ENCODE peak calls at places on chromosomes 13 and 19, in seven cellular contexts. F is tibial nerve, S is fibroblast of lung, R is RWPE1, M is AG09319, N is AG10803, G is lower leg skin. Q is an unnamed sample.

GRCh38 chr13:102286326-102286725 is 115.5 kb downstream of the FGF14 start:
- DNase-seq in S (peak), N (peak), M (peak), F (no peak), G (no peak), R (peak), Q (no peak)

GRCh38 chr13:25170554-25171107 is 1.5 kb downstream of the AMER2 start:
- DNase-seq in F (no peak), N (no peak), S (no peak), G (no peak), M (no peak), R (no peak), Q (no peak)

GRCh38 chr19:57888107-57888493 is 737 bp downstream of the ZNF814 start:
- DNase-seq in G (peak), F (no peak), R (no peak), M (no peak), S (no peak), N (no peak), Q (no peak)

GRCh38 chr13:48819889-48820288 is 155.8 kb upstream of the FNDC3A start:
- DNase-seq in F (no peak), R (peak), S (no peak), G (no peak), N (no peak), M (no peak), Q (no peak)

GRCh38 chr19:53696951-53697350 is 65.2 kb downstream of the DPRX start:
- DNase-seq in N (no peak), G (no peak), F (no peak), R (no peak), M (no peak), S (peak), Q (no peak)

GRCh38 chr19:56538761-56539263 is at the start of gene ZFP28:
- DNase-seq in G (peak), R (no peak), F (peak), M (no peak), N (no peak), S (no peak), Q (peak)

GRCh38 chr19:44212865-44213346 is 574 bp downstream of the ZNF227 start:
- DNase-seq in S (peak), R (peak), N (peak), M (no peak), F (no peak), G (no peak), Q (no peak)

GRCh38 chr13:50936681-50937080 is 27.1 kb downstream of the RNASEH2B start:
- DNase-seq in F (no peak), G (no peak), R (no peak), M (no peak), S (no peak), N (peak), Q (no peak)

GRCh38 chr13:22505489-22505888 is 675.3 kb upstream of the SGCG start:
- DNase-seq in N (peak), S (peak), R (no peak), G (no peak), F (no peak), M (no peak), Q (no peak)

GRCh38 chr13:30466358-30466714 is 600 bp upstream of the HMGB1 start:
- DNase-seq in G (no peak), R (peak), N (peak), F (no peak), M (no peak), S (peak), Q (no peak)

GRCh38 chr13:95535243-95535642 is 17.3 kb upstream of the CLDN10 start:
- DNase-seq in M (no peak), S (peak), N (peak), G (no peak), F (no peak), R (peak), Q (no peak)

GRCh38 chr13:85236431-85236830 is 562.8 kb downstream of the SLITRK6 start:
- DNase-seq in M (no peak), G (no peak), N (no peak), F (no peak), S (peak), R (peak), Q (no peak)

GRCh38 chr13:26548251-26548765 is 9.2 kb upstream of the WASF3 start:
- DNase-seq in N (no peak), F (no peak), S (no peak), M (no peak), R (no peak), G (no peak), Q (no peak)

GRCh38 chr13:64347662-64348061 is 2882.5 kb downstream of the PCDH9 start:
- DNase-seq in G (no peak), N (no peak), M (no peak), R (no peak), S (peak), F (no peak), Q (no peak)

GRCh38 chr13:42985312-42986175 is 6.5 kb downstream of the EPSTI1 start:
- DNase-seq in F (peak), S (no peak), M (no peak), N (peak), R (no peak), G (no peak), Q (no peak)

GRCh38 chr13:91368676-91369425 is 21.4 kb downstream of the MIR17HG start:
- DNase-seq in G (no peak), F (no peak), R (no peak), N (no peak), S (peak), M (no peak), Q (no peak)

GRCh38 chr19:38142176-38143035 is 81.6 kb downstream of the DPF1 start:
- DNase-seq in F (peak), G (no peak), S (peak), M (no peak), R (peak), N (peak), Q (no peak)

GRCh38 chr13:101449971-101450748 is 2.3 kb upstream of the ITGBL1 start:
- DNase-seq in S (peak), G (no peak), N (peak), F (no peak), M (peak), R (peak), Q (no peak)

GRCh38 chr19:56312787-56313343 is 1.8 kb downstream of the ZSCAN5A start:
- DNase-seq in G (no peak), M (no peak), S (no peak), N (no peak), F (no peak), R (no peak), Q (no peak)

GRCh38 chr19:3451451-3451866 is 28.9 kb downstream of the SMIM24 start:
- DNase-seq in S (no peak), F (no peak), N (no peak), R (no peak), M (no peak), G (no peak), Q (no peak)

GRCh38 chr13:26855071-26855470 is 94.5 kb upstream of the GPR12 start:
- DNase-seq in N (no peak), G (no peak), M (no peak), R (no peak), F (no peak), S (no peak), Q (no peak)

GRCh38 chr13:99265823-99266426 is 7.7 kb upstream of the GPR18 start:
- DNase-seq in F (no peak), S (peak), M (no peak), N (peak), G (no peak), R (peak), Q (no peak)

GRCh38 chr19:1567848-1568227 is 287 bp downstream of the MEX3D start:
- DNase-seq in N (no peak), F (no peak), S (no peak), R (no peak), G (no peak), M (no peak), Q (no peak)

GRCh38 chr19:728011-728410 is 19.3 kb downstream of the PALM start:
- DNase-seq in N (no peak), G (peak), F (no peak), R (no peak), S (no peak), M (no peak), Q (no peak)

GRCh38 chr13:113769881-113770280 is 10.9 kb downstream of the TMEM255B start:
- DNase-seq in S (no peak), N (no peak), M (no peak), G (no peak), R (no peak), F (no peak), Q (no peak)

GRCh38 chr19:871446-872265 is 12.2 kb downstream of the CFD start:
- DNase-seq in G (no peak), M (no peak), N (no peak), F (no peak), R (peak), S (peak), Q (no peak)

GRCh38 chr19:34041922-34042521 is 130.3 kb upstream of the LSM14A start:
- DNase-seq in N (peak), S (peak), F (peak), R (no peak), M (no peak), G (peak), Q (no peak)

GRCh38 chr19:35240322-35240721 is 8.5 kb upstream of the LSR start:
- DNase-seq in R (no peak), N (no peak), F (no peak), M (no peak), G (no peak), S (no peak), Q (no peak)

GRCh38 chr19:41746593-41747227 is 8.6 kb upstream of the CEACAM6 start:
- DNase-seq in S (peak), R (peak), G (peak), F (no peak), M (peak), N (peak), Q (no peak)

GRCh38 chr13:101535192-101535746 is 82.8 kb downstream of the ITGBL1 start:
- DNase-seq in N (peak), G (no peak), M (no peak), F (no peak), S (peak), R (no peak), Q (no peak)

GRCh38 chr13:63438951-63439350 is 2023.3 kb upstream of the PCDH20 start:
- DNase-seq in F (no peak), G (no peak), S (no peak), R (no peak), N (no peak), M (no peak), Q (no peak)

GRCh38 chr13:33545492-33545891 is 259.9 kb upstream of the STARD13 start:
- DNase-seq in S (no peak), G (no peak), N (no peak), M (no peak), R (no peak), F (no peak), Q (no peak)

GRCh38 chr19:13150919-13151604 is 851 bp downstream of the IER2 start:
- DNase-seq in F (peak), M (no peak), R (no peak), N (no peak), G (peak), S (no peak), Q (no peak)

GRCh38 chr19:1748703-1749341 is 4.5 kb upstream of the ONECUT3 start:
- DNase-seq in F (no peak), G (no peak), M (no peak), R (no peak), S (no peak), N (no peak), Q (no peak)

GRCh38 chr19:41595258-41595889 is 19.4 kb downstream of the CEACAM21 start:
- DNase-seq in S (peak), G (no peak), N (peak), R (peak), M (peak), F (peak), Q (no peak)

GRCh38 chr19:32751066-32751465 is 31.5 kb downstream of the TDRD12 start:
- DNase-seq in M (no peak), F (no peak), G (no peak), R (no peak), S (no peak), N (no peak), Q (no peak)

GRCh38 chr19:32749361-32749760 is 29.8 kb downstream of the TDRD12 start:
- DNase-seq in G (no peak), S (no peak), F (no peak), R (no peak), M (no peak), N (no peak), Q (no peak)

GRCh38 chr19:32748948-32749347 is 29.4 kb downstream of the TDRD12 start:
- DNase-seq in G (no peak), R (no peak), F (no peak), S (no peak), M (no peak), N (no peak), Q (no peak)

GRCh38 chr19:32750441-32751055 is 31.0 kb downstream of the TDRD12 start:
- DNase-seq in R (no peak), G (no peak), S (no peak), F (no peak), M (no peak), N (no peak), Q (no peak)

DNA sequence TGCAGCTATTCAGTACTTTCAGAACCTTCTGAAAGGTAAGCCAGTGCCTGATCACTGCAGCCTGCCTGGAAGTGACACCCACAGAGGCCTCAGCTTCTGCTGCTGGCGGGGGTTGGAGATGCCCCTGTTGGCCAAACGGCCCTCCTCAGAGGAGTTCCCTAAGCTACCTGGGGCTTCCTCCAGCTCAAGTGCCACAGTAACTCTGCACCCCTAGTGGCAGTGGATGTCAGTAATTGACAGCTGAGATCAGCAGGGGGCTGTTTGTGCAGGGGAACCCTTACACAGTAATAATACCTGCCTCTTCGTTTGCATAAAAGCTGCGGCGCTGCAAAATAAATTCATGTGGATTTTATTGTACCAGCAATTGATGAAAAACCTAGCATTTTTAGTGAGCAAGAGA is 28.9 kb downstream of the TDRD12 start:
- DNase-seq in N (no peak), R (no peak), F (no peak), S (no peak), M (no peak), G (no peak), Q (peak)
- TF ChIP-seq CTCF in N (no peak), R (no peak), F (no peak), S (no peak), M (no peak), G (no peak), Q (no peak)

GRCh38 chr13:110407021-110407420 is 99.9 kb downstream of the COL4A2 start:
- DNase-seq in F (no peak), R (no peak), M (no peak), N (no peak), S (no peak), G (no peak), Q (no peak)
- TF ChIP-seq CTCF in F (no peak), R (no peak), M (no peak), N (no peak), S (no peak), G (no peak), Q (no peak)

DNA sequence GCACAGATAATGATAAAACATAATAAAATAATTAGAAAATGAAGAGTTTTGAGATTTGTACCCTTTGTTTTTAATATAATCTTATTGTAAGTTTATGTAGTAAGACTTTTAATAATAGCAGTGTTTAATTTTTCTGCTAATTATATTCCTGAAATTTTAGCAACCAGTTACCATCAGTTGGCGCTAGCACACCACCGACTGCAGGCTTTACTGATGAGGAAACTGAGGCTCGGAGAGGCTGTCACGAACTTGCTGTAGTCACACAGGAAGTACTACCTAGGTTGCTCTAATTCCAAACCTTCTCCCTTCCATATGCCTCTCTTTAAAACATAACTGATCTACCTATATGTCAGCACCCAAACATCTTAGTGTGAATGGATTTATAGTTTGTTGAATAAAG is 1.0 kb upstream of the RFXAP start:
- DNase-seq in N (no peak), M (no peak), R (no peak), G (no peak), F (no peak), S (no peak), Q (no peak)
- TF ChIP-seq CTCF in N (no peak), M (no peak), R (no peak), G (no peak), F (no peak), S (no peak), Q (no peak)

DNA sequence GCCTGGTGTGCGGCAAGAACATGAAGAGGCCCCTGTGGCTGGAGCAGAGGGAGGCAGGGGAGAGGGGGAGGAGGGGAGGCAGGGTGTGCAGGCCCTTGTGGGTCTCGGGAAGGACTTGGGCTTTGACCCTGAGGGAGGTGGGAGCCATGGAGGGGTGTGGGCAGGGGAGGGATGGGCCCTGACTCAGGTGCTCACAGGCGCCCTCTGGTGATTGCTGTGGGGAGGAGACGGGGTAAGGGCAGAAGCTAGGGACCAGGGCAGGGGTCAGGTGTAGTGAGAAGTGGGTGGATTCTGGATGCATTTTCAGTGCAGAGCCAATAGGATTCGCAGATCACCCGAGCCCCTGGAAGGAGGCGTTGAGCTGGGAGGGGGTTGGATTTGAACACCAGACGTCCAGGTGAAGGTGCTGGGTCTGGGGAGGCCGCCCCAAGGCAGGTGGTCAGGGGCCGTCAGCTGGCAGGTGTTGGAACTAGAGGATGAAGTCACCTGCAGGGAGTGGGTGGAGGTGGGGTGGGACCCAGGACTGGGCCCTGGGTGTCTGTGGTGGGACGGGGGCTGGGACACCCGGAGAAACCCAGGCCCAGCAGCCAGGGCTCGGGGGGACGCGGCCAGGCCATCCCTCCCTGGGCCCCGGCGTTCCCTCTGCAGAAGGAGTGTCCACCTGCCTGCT is 185.4 kb downstream of the KDM4B start:
- DNase-seq in S (no peak), N (no peak), G (peak), M (no peak), F (no peak), R (no peak), Q (peak)
- TF ChIP-seq CTCF in S (peak), N (peak), G (no peak), M (peak), F (peak), R (peak), Q (peak)

GRCh38 chr19:15074371-15074770 is 7.6 kb upstream of the OR1I1 start:
- DNase-seq in R (no peak), G (no peak), F (no peak), N (no peak), M (no peak), S (no peak), Q (no peak)

GRCh38 chr19:15075801-15076200 is 6.2 kb upstream of the OR1I1 start:
- DNase-seq in G (no peak), R (no peak), S (no peak), N (no peak), F (no peak), M (no peak), Q (no peak)

DNA sequence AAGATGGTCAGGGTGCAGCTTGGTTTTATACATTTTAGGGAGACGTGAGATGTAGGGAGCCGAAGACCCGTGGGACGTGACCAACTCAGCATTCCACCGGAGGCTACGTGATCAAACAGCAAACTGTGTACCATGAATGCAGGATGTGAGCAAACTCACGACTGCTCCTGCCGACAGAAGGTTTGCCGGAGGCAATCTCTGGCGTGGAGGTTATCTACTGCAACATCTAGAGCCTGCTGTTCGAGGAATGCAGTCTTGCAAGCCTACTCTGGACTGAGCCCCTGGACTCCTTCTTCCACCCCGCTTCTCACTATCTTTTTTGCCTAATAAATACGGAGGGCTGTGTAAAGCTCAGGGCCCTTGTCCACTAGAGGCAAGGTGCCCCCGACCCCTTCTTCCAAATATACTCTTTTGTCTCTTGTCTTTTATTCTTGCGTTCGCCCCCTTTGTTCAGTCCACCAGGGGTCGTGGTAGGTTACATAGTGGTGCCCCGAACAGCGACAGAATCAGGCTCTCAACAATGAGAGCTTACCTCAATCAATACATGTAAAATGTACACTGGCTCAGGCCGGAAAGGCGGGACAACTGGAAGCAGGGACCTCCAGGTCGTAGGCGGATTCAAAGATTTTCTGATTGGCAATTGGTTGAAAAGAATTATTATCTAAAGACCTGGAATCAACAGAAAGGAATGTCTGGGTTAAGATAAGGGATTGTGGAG is 8.9 kb upstream of the OR1I1 start:
- DNase-seq in F (no peak), G (no peak), R (no peak), S (no peak), N (no peak), M (no peak), Q (no peak)
- TF ChIP-seq CTCF in F (no peak), G (no peak), R (no peak), S (no peak), N (no peak), M (no peak), Q (peak)

Q was measured in type B pancreatic cell.